ENCODE peak calls at places on chromosomes 4 and X, in seven cellular contexts. X is IMR-90, P is ovary, D is endodermal cell, B is neural crest cell, N is right atrium auricular region, Z is WTC11. C is an unnamed sample.

GRCh38 chr4:77367638-77368037 is 210.6 kb downstream of the CCNG2 start:
- DNase-seq in X (no peak), P (no peak), D (no peak), B (no peak), N (no peak), Z (no peak), C (no peak)

GRCh38 chrX:314781-315595 is 3.6 kb downstream of the GTPBP6 start:
- DNase-seq in X (no peak), P (no peak), D (no peak), B (no peak), N (no peak), Z (no peak), C (no peak)

GRCh38 chr4:185680617-185681016 is 131.4 kb downstream of the SORBS2 start:
- DNase-seq in X (no peak), P (no peak), D (no peak), B (no peak), N (no peak), Z (no peak), C (no peak)

GRCh38 chr4:165461176-165461835 is 82.5 kb downstream of the CPE start:
- DNase-seq in X (peak; percentile 75), P (peak; percentile 30), D (no peak), B (no peak), N (peak; percentile 61), Z (no peak), C (peak; percentile 16)

GRCh38 chrX:1555370-1555769 is 18.4 kb upstream of the P2RY8 start:
- DNase-seq in X (no peak), P (no peak), D (no peak), B (no peak), N (no peak), Z (no peak), C (no peak)

GRCh38 chr4:73731968-73732610 is 8.3 kb upstream of the CXCL8 start:
- DNase-seq in X (no peak), P (no peak), D (no peak), B (no peak), N (no peak), Z (no peak), C (no peak)

GRCh38 chr4:73308286-73308685 is 49.7 kb upstream of the ANKRD17 start:
- DNase-seq in X (peak; percentile 61), P (no peak), D (no peak), B (no peak), N (no peak), Z (no peak), C (no peak)

GRCh38 chr4:88866862-88867550 is 169.4 kb upstream of the NAP1L5 start:
- DNase-seq in X (peak; percentile 61), P (no peak), D (no peak), B (no peak), N (no peak), Z (no peak), C (no peak)

GRCh38 chrX:139862208-139862607 is 70.6 kb downstream of the ATP11C start:
- DNase-seq in X (no peak), P (no peak), D (no peak), B (no peak), N (no peak), Z (no peak), C (no peak)

GRCh38 chr4:123676550-123677229 is 280.1 kb downstream of the SPRY1 start:
- DNase-seq in X (no peak), P (no peak), D (no peak), B (no peak), N (no peak), Z (no peak), C (no peak)

GRCh38 chr4:15186149-15186548 is 183.9 kb downstream of the CPEB2 start:
- DNase-seq in X (peak; percentile 15), P (no peak), D (no peak), B (no peak), N (no peak), Z (no peak), C (no peak)

GRCh38 chr4:15188581-15189539 is 186.6 kb downstream of the CPEB2 start:
- DNase-seq in X (no peak), P (no peak), D (no peak), B (no peak), N (no peak), Z (no peak), C (no peak)

GRCh38 chr4:15182600-15183222 is 180.4 kb downstream of the CPEB2 start:
- DNase-seq in X (no peak), P (no peak), D (no peak), B (no peak), N (no peak), Z (no peak), C (no peak)

GRCh38 chr4:15186826-15187225 is 184.5 kb downstream of the CPEB2 start:
- DNase-seq in X (no peak), P (no peak), D (no peak), B (no peak), N (no peak), Z (no peak), C (no peak)
- TF ChIP-seq CTCF in X (no peak), P (no peak), D (no peak), B (no peak), N (no peak), Z (no peak), C (no peak)

GRCh38 chr4:56626963-56627362 is 54.1 kb downstream of the HOPX start:
- DNase-seq in X (no peak), P (no peak), D (no peak), B (no peak), N (no peak), Z (no peak), C (no peak)
- TF ChIP-seq CTCF in X (no peak), P (no peak), D (no peak), B (no peak), N (no peak), Z (no peak), C (no peak)

DNA sequence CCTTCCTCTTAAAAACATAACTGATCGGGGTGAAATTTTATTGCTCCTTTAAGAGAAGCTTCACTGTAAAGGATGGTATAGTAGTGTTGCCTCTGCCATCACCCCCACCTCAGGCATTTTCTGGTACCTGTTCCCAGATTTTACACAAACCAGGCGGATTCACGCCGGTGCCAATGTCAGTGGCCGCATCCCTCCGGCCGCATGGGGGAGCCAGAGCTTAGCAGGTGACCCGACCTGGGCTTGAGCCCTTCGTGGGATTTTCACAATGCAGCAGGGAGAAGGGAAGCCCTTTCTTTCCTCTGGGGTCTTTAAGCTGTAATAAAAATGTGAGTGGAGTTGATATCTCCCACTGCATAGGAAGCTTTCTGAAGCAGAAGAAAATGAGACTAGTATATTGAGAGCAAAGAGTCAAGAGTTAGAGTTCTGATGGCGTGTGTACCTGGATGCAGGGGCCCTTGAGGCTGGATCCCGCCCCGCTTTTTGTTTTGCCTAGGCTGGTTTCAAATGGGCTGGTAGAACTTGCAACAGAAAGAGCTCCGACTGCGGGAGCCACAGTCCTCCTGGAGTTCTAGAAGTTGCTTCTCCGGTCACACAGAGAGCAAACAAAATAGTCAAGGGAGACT is 59.4 kb downstream of the POLR2B start:
- DNase-seq in X (peak; percentile 55), P (peak; percentile 60), D (peak; percentile 93), B (peak; percentile 70), N (no peak), Z (peak; percentile 85), C (peak; percentile 76)
- TF ChIP-seq CTCF in X (peak; percentile 86), P (peak; percentile 66), D (peak; percentile 97), B (peak; percentile 87), N (peak; percentile 72), Z (peak; percentile 70), C (peak; percentile 78)

GRCh38 chr4:172871381-172871780 is 297.2 kb upstream of the GALNT7 start:
- DNase-seq in X (no peak), P (no peak), D (no peak), B (no peak), N (no peak), Z (no peak), C (no peak)
- TF ChIP-seq CTCF in X (no peak), P (no peak), D (no peak), B (no peak), N (no peak), Z (no peak), C (no peak)

GRCh38 chr4:118803253-118803652 is 32.7 kb downstream of the SEC24D start:
- DNase-seq in X (no peak), P (no peak), D (no peak), B (no peak), N (no peak), Z (no peak), C (no peak)

GRCh38 chr4:118801895-118802575 is 33.9 kb downstream of the SEC24D start:
- DNase-seq in X (no peak), P (no peak), D (no peak), B (no peak), N (no peak), Z (no peak), C (no peak)

GRCh38 chr4:118799235-118799932 is 36.5 kb downstream of the SEC24D start:
- DNase-seq in X (no peak), P (no peak), D (no peak), B (no peak), N (no peak), Z (no peak), C (no peak)

GRCh38 chr4:118797558-118798142 is 38.3 kb downstream of the SEC24D start:
- DNase-seq in X (peak; percentile 86), P (no peak), D (no peak), B (no peak), N (no peak), Z (no peak), C (no peak)

DNA sequence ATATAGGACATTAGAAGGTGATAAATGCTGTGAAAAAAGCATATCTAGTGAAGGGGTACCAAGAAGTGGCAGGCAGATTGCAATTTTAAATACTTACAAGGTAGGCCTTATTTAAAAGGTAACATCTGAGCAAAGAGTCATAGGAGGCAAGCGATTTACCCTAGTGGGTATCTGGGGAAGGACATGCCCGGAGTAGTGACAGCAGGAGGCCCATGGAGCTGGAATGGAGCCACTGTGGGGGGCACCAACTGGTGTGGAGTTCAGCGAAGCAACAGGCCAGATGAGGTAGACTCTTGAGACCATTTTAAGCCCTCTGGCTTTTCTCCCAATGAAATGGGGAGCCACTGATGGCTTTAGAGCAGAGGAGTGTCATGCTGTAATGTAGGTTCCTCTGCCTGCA is 37.3 kb downstream of the SEC24D start:
- DNase-seq in X (no peak), P (no peak), D (peak; percentile 73), B (no peak), N (no peak), Z (peak; percentile 30), C (no peak)
- TF ChIP-seq CTCF in X (no peak), P (no peak), D (peak; percentile 69), B (peak; percentile 41), N (no peak), Z (no peak), C (no peak)

GRCh38 chr4:147110968-147111367 is 165.3 kb upstream of the TTC29 start:
- DNase-seq in X (peak; percentile 47), P (no peak), D (no peak), B (no peak), N (no peak), Z (no peak), C (no peak)
- TF ChIP-seq CTCF in X (peak; percentile 58), P (peak; percentile 51), D (peak; percentile 56), B (peak; percentile 48), N (no peak), Z (no peak), C (peak; percentile 19)